ENCODE peak calls at places on chromosomes 13 and 19, in eight cellular contexts. A, S, E, C, R, W, G and K are unnamed samples.

GRCh38 chr13:71828117-71828516 is 38.9 kb downstream of the DACH1 start:
- DNase-seq in C (no peak), S (no peak), G (no peak), W (no peak), E (no peak), R (peak; percentile 86), A (no peak), K (no peak)

GRCh38 chr19:29711584-29712132 is 3.4 kb downstream of the C19orf12 start:
- DNase-seq in C (no peak), A (no peak), R (no peak), G (no peak), S (no peak), W (no peak), E (no peak), K (no peak)

GRCh38 chr13:43664700-43665191 is 122.0 kb downstream of the ENOX1 start:
- DNase-seq in E (peak; percentile 42), W (peak; percentile 49), C (no peak), S (no peak), A (peak; percentile 80), R (no peak), G (peak; percentile 74), K (no peak)

GRCh38 chr13:33270906-33271538 is 14.5 kb downstream of the STARD13 start:
- DNase-seq in G (peak; percentile 49), S (no peak), C (no peak), E (no peak), R (no peak), A (no peak), W (no peak), K (no peak)

GRCh38 chr19:16661480-16662034 is 618 bp downstream of the TMEM38A start:
- DNase-seq in S (peak; percentile 45), W (peak; percentile 65), E (no peak), A (no peak), C (no peak), G (no peak), R (no peak), K (peak; percentile 1)

GRCh38 chr19:34983786-34984185 is 16.3 kb upstream of the GRAMD1A start:
- DNase-seq in R (no peak), A (no peak), W (no peak), E (no peak), C (no peak), S (no peak), G (no peak), K (no peak)

GRCh38 chr19:38736036-38736412 is 8.2 kb downstream of the CAPN12 start:
- DNase-seq in C (no peak), A (peak; percentile 44), W (peak; percentile 72), R (no peak), S (peak; percentile 87), G (no peak), E (no peak), K (peak; percentile 46)

GRCh38 chr13:95564091-95564490 is 11.6 kb downstream of the CLDN10 start:
- DNase-seq in S (no peak), A (peak; percentile 3), E (no peak), R (no peak), C (no peak), G (no peak), W (no peak), K (no peak)

GRCh38 chr19:17282488-17283256 is 971 bp downstream of the ANKLE1 start:
- DNase-seq in G (peak; percentile 62), S (peak; percentile 92), W (peak; percentile 87), E (no peak), A (peak; percentile 83), R (peak; percentile 72), C (peak; percentile 68), K (peak; percentile 71)

GRCh38 chr13:77124423-77124822 is 97.5 kb upstream of the FBXL3 start:
- DNase-seq in W (no peak), R (no peak), A (no peak), G (no peak), S (no peak), E (no peak), C (no peak), K (no peak)